ENCODE peak calls at places on chromosomes 11 and 22, in nine cellular contexts. K is heart left ventricle; J is IMR-90; Z is glutamatergic neuron; F is Panc1; D is activated CD8-positive, alpha-beta T cell treated with anti-CD3 and anti-CD28 coated beads for 36 hours; T is Calu3; A is uterus; H is WERI-Rb-1. G is an unnamed sample.

GRCh38 chr22:49951001-49951677 is 9.4 kb upstream of the PIM3 start:
- DNase-seq in K (no peak), J (peak; percentile 64), Z (no peak), F (no peak), D (no peak), T (peak; percentile 98), A (no peak), H (no peak), G (no peak)

GRCh38 chr22:36435516-36436415 is 45.7 kb downstream of the TXN2 start:
- DNase-seq in K (no peak), J (no peak), Z (no peak), F (no peak), D (peak; percentile 80), T (peak; percentile 63), A (no peak), H (no peak), G (no peak)

GRCh38 chr11:64164392-64165312 is 1.3 kb downstream of the MACROD1 start:
- DNase-seq in K (peak; percentile 69), J (no peak), Z (no peak), F (no peak), D (no peak), T (no peak), A (no peak), H (no peak), G (no peak)

GRCh38 chr11:66408488-66409214 is 12.2 kb upstream of the NPAS4 start:
- DNase-seq in K (peak; percentile 91), J (peak; percentile 93), Z (peak; percentile 94), F (no peak), D (peak; percentile 95), T (peak; percentile 93), A (peak; percentile 94), H (peak; percentile 89), G (peak; percentile 99)

GRCh38 chr11:66187453-66187852 is 81.0 kb upstream of the RAB1B start:
- DNase-seq in K (no peak), J (no peak), Z (no peak), F (no peak), D (no peak), T (no peak), A (no peak), H (no peak), G (no peak)

GRCh38 chr22:35037089-35037488 is 28.9 kb upstream of the ISX start:
- DNase-seq in K (no peak), J (no peak), Z (peak; percentile 30), F (no peak), D (peak; percentile 4), T (no peak), A (no peak), H (peak; percentile 33), G (no peak)

GRCh38 chr11:58574851-58575250 is 805 bp downstream of the LPXN start:
- DNase-seq in K (no peak), J (peak; percentile 61), Z (no peak), F (no peak), D (no peak), T (no peak), A (no peak), H (no peak), G (no peak)

GRCh38 chr11:76802621-76803020 is 19.5 kb downstream of the TSKU start:
- DNase-seq in K (no peak), J (no peak), Z (no peak), F (no peak), D (no peak), T (no peak), A (peak; percentile 7), H (no peak), G (no peak)

GRCh38 chr22:21064917-21065864 is 19.4 kb downstream of the LRRC74B start:
- DNase-seq in K (peak; percentile 15), J (no peak), Z (no peak), F (no peak), D (no peak), T (no peak), A (no peak), H (no peak), G (peak; percentile 16)

GRCh38 chr22:20183823-20184222 is 33.0 kb upstream of the CCDC188 start:
- DNase-seq in K (no peak), J (no peak), Z (no peak), F (no peak), D (no peak), T (no peak), A (no peak), H (no peak), G (no peak)

GRCh38 chr11:119369035-119369925 is 12.2 kb downstream of the USP2 start:
- DNase-seq in K (no peak), J (no peak), Z (no peak), F (no peak), D (no peak), T (no peak), A (no peak), H (no peak), G (no peak)

GRCh38 chr11:118002541-118003019 is 16.4 kb downstream of the IL10RA start:
- DNase-seq in K (peak; percentile 83), J (no peak), Z (no peak), F (no peak), D (peak; percentile 88), T (no peak), A (peak; percentile 75), H (no peak), G (no peak)

GRCh38 chr11:12160680-12161079 is 50.3 kb downstream of the MICAL2 start:
- DNase-seq in K (no peak), J (peak; percentile 30), Z (peak; percentile 48), F (no peak), D (no peak), T (no peak), A (no peak), H (peak; percentile 48), G (no peak)

GRCh38 chr11:121274332-121274991 is 18.1 kb upstream of the SC5D start:
- DNase-seq in K (no peak), J (no peak), Z (no peak), F (no peak), D (no peak), T (no peak), A (no peak), H (no peak), G (no peak)

GRCh38 chr11:12163181-12163841 is 52.9 kb downstream of the MICAL2 start:
- DNase-seq in K (peak; percentile 91), J (peak; percentile 82), Z (no peak), F (no peak), D (no peak), T (no peak), A (peak; percentile 70), H (no peak), G (no peak)

DNA sequence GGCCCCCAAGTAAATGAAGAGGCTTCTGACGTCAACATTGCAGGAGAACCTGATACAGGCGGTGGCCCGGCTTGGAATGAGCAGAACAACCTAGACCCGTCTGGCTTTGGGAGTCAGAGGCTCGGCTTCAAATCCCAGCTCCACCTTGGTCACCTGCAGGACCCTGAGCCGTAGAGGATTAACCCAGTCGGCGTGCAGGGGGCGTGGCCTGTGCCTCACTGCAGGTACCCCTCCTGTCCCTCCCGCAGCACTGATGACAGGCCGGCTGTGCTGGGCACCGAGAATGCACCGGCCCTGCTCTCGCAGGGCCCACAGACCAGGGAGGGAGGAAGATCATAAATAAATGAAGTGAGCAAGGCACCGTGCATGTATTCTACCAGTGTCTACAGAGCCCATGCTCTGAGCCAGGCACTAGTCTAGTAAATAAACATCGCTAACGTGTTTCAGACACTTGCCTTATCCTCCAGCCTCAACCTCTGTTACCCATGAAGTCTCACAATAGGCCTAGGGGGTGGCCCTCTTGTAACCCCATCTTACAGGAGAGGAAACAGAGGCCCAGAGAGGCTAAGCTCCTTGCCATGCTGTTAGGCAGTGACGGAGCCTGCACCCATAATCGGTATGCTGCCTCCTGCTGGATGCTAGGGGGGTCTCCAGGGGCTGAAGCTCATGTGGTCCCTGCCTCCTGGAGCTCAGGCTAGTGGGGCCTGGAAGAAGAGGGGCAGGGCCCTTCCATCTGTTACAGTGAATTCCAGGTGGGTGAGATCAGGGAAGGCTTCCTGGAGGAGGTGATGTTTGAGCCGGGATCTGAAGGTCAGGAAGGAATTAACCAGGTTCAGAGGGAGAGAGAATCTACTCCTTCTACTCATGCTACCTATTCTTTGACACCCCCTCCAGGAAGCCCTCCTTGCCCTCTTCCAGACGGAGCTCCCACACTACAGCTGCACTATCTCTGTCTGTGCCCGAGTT is 53.4 kb downstream of the RTL6 start:
- DNase-seq in K (no peak), J (no peak), Z (no peak), F (no peak), D (peak; percentile 11), T (no peak), A (no peak), H (peak; percentile 80), G (no peak)
- TF ChIP-seq CTCF in K (no peak), J (peak; percentile 6), Z (no peak), F (no peak), D (no peak), T (no peak), A (no peak), H (peak; percentile 55), G (no peak)

GRCh38 chr22:22925795-22926358 is 38.3 kb downstream of the IGLL5 start:
- DNase-seq in K (no peak), J (no peak), Z (no peak), F (no peak), D (no peak), T (no peak), A (no peak), H (no peak), G (no peak)
- TF ChIP-seq CTCF in K (no peak), J (no peak), Z (no peak), F (no peak), D (no peak), T (no peak), A (no peak), H (no peak), G (no peak)

DNA sequence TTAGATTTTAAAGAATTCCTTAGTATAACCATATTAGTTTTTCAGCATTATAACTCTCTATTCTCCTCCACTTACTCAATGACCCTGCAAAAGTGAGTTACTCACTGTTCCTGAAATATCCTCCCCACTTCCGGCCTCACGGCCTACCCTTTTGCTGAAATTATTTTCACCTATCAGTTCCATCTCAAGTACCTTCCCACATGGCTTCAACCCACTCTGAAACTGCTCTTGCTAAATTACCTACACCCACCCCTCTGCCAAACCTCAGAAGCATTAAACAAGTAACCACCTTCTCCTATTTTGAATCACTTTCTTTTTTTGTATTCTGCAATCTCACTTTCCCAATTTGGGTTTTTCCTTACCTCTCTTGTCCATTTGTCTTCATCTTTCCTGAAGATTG is 37.7 kb downstream of the OR5P2 start:
- DNase-seq in K (no peak), J (no peak), Z (no peak), F (no peak), D (peak; percentile 5), T (no peak), A (no peak), H (no peak), G (no peak)
- TF ChIP-seq CTCF in K (no peak), J (no peak), Z (no peak), F (no peak), D (no peak), T (no peak), A (no peak), H (no peak), G (no peak)

DNA sequence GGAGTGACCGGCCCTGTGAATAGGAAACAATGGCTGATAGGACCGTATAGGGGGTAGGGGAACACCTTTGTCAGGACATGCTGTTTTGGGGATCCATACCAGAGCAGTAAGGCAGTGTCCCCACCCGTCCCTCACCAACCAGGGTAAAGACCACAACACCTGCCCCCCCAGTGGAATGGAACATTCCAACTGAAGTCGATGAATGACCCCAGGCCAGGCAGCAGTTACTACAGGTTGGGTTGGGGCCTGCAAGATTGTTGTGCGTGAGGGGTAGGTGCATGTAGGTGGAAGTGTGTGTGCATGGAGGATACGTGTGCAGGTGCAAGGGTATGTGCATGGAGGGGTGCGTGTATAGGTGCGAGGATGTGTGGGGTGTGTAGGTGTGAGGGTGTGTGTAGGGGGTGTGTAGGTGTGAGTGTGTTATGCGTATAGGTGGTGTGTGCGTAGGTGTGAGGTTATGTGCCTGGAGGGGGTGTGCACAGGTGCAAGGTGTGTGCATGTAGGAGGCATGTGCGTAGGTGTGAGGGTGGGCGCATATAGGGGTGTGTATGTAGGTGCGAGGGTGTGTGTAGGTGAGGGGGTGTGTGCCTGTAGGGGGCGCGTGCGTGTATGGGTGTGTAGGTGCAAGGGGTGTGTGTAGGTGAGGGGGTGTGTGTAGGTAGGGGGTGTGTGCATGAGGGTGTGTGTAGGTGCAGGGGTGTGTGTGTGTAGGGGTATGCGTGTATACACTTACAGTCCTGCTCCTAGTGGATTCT is 32.9 kb downstream of the PISD start:
- DNase-seq in K (no peak), J (no peak), Z (no peak), F (no peak), D (no peak), T (no peak), A (no peak), H (no peak), G (no peak)
- TF ChIP-seq CTCF in K (no peak), J (peak; percentile 3), Z (no peak), F (no peak), D (no peak), T (peak; percentile 35), A (no peak), H (peak; percentile 30), G (no peak)